ENCODE peak calls at places on chromosomes 16 and 17, in seven cellular contexts. W is gastrocnemius medialis; H is fibroblast of the aortic adventitia; O is CD4-positive, CD25-positive, alpha-beta regulatory T cell; F is IMR-90; T is right atrium auricular region; P is bronchial epithelial cell. L is an unnamed sample.
A peak's percentile ranks its signal among the peaks of the same experiment; 100 is the strongest.

GRCh38 chr16:29736112-29736511 is 9.7 kb downstream of the C16orf54 start:
- DNase-seq in F (no peak), H (no peak), P (no peak), W (no peak), O (no peak), T (no peak), L (no peak)

GRCh38 chr17:27873211-27873610 is 20.0 kb downstream of the LYRM9 start:
- DNase-seq in O (no peak), P (no peak), F (no peak), W (no peak), T (no peak), H (no peak), L (no peak)

GRCh38 chr16:89370081-89370511 is 120.3 kb downstream of the ANKRD11 start:
- DNase-seq in T (no peak), F (peak; percentile 44), P (no peak), O (no peak), H (peak; percentile 46), W (no peak), L (no peak)

GRCh38 chr16:75198135-75198600 is 8.8 kb downstream of the CTRB2 start:
- DNase-seq in P (no peak), T (no peak), H (peak; percentile 86), O (no peak), W (no peak), F (peak; percentile 53), L (no peak)

GRCh38 chr17:43599835-43600234 is 53.7 kb upstream of the ETV4 start:
- DNase-seq in T (no peak), W (no peak), F (peak; percentile 87), H (peak; percentile 89), P (peak; percentile 82), O (no peak), L (no peak)

GRCh38 chr16:9489823-9490467 is 398.5 kb downstream of the HAPSTR1 start:
- DNase-seq in O (no peak), F (no peak), W (no peak), T (peak; percentile 60), H (no peak), P (no peak), L (no peak)

GRCh38 chr16:23701045-23701444 is 12.0 kb downstream of the ERN2 start:
- DNase-seq in F (no peak), T (no peak), O (no peak), H (no peak), P (no peak), W (no peak), L (no peak)

GRCh38 chr17:72425796-72426173 is 305.0 kb downstream of the SOX9 start:
- DNase-seq in T (no peak), P (no peak), H (no peak), W (no peak), F (no peak), O (no peak), L (no peak)

GRCh38 chr17:33551075-33551474 is 258.0 kb upstream of the ASIC2 start:
- DNase-seq in P (no peak), T (no peak), F (no peak), W (no peak), O (no peak), H (no peak), L (no peak)

GRCh38 chr17:68544111-68544510 is 31.9 kb downstream of the PRKAR1A start:
- DNase-seq in F (no peak), T (no peak), O (no peak), W (no peak), P (no peak), H (no peak), L (no peak)

GRCh38 chr17:78818932-78819331 is 21.7 kb downstream of the USP36 start:
- DNase-seq in O (peak; percentile 80), P (no peak), H (no peak), T (no peak), W (no peak), F (no peak), L (peak; percentile 91)

GRCh38 chr17:43975898-43976297 is 22.2 kb upstream of the PYY start:
- DNase-seq in H (no peak), O (no peak), T (no peak), W (no peak), P (no peak), F (no peak), L (no peak)

GRCh38 chr16:66521951-66522771 is 27.8 kb downstream of the TK2 start:
- DNase-seq in T (peak; percentile 65), W (no peak), O (peak; percentile 94), F (peak; percentile 76), H (peak; percentile 27), P (peak; percentile 91), L (peak; percentile 82)

GRCh38 chr16:74468807-74469511 is 47.7 kb upstream of the CLEC18B start:
- DNase-seq in P (no peak), F (no peak), H (no peak), O (no peak), W (no peak), T (no peak), L (no peak)

GRCh38 chr17:34582185-34582900 is 3.0 kb downstream of the TMEM132E start:
- DNase-seq in H (no peak), O (no peak), P (no peak), F (no peak), T (no peak), W (no peak), L (no peak)

GRCh38 chr17:65742433-65743312 is 181.2 kb upstream of the AXIN2 start:
- DNase-seq in W (no peak), T (no peak), F (peak; percentile 87), O (peak; percentile 35), H (peak; percentile 89), P (peak; percentile 79), L (peak; percentile 36)

GRCh38 chr16:51577621-51578303 is 426.7 kb upstream of the SALL1 start:
- DNase-seq in F (peak; percentile 15), P (peak; percentile 98), H (no peak), O (no peak), T (no peak), W (no peak), L (no peak)

GRCh38 chr16:88350922-88351321 is 31.8 kb upstream of the ZNF469 start:
- DNase-seq in W (no peak), O (no peak), T (no peak), P (no peak), F (no peak), H (no peak), L (no peak)

GRCh38 chr16:87380403-87380802 is 3.2 kb downstream of the FBXO31 start:
- DNase-seq in W (no peak), F (no peak), T (no peak), H (no peak), P (no peak), O (no peak), L (no peak)

GRCh38 chr17:69300222-69300621 is 26.7 kb downstream of the ABCA5 start:
- DNase-seq in W (peak; percentile 24), F (no peak), T (no peak), O (no peak), H (no peak), P (no peak), L (no peak)

GRCh38 chr16:30030011-30030685 is 923 bp downstream of the TLCD3B start:
- DNase-seq in W (no peak), H (no peak), P (no peak), O (no peak), F (no peak), T (no peak), L (no peak)

DNA sequence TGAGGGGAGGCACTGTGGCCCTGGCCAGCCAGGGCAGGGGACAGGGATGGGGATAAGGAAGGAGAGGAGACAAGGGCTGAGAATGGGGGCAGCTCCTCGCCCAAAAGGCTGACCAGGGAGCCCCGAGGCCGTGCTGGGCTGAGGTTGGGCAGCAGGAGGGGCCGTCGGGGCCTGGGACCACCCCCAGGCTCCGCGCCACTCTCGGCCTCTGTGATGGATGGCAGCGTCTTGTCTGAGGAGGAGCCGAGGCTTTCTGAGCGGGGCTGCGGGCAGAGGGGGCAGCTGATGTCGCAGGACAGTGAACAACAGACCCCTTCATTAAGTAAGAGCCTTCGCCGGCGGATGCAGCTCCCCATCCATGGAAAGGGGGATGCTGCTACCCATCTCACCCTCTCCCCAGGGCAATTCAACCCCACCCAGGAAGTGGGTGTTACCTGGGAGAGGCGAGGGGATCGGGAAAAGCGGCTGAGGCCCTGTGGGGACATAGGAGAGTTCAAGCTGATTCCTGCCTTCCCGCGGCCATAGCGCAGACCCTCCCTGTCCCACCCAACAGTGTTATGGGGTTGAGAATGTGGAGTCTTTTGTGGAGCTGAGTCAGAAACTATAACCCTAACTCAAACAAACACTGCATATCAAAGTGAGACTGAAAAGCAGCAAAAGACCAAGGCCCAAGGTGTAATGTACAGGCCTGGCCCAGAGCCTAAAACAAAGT is 9.1 kb upstream of the RAB5C start:
- DNase-seq in T (no peak), P (no peak), F (no peak), H (no peak), W (no peak), O (no peak), L (no peak)
- H3K4me3 ChIP-seq in T (no peak overlapping the region), P (no peak overlapping the region), F (no peak overlapping the region), H (no peak overlapping the region), W (no peak overlapping the region), O (no peak overlapping the region), L (no peak overlapping the region)

DNA sequence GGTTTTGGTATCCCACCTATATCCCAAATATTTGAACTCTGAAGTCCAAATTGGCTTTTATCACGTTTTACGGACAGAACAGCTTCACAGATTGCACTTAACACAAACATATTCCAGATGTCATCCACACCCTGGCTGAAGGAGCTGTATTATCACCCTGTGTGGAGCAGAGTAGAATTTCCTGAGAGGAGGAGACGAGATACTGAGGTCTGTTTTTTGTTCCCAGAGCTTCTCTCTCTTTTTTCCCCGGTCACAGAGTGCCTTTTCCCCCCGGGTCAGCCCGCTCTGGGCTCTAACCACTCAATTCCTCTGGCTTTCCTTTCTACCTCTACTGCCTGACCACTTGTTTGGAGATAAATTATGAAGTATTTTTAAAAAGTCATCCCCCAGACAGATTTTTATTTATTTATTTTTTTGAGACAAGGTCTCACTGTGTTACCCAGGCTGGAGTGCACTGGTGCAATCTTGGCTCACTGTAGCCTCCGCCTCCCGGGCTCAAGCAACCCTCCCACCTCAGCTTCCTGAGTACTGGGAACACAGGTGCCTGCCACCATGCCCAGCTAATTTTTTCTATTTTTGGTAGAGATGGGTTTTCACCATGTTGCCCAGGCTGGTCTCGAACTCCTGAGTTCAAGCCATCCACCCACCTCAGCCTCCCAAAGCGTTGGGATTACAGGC is 30.7 kb downstream of the DNAH2 start:
- DNase-seq in T (no peak), F (peak; percentile 30), O (no peak), H (peak; percentile 92), W (no peak), P (no peak), L (no peak)
- H3K4me3 ChIP-seq in T (no peak overlapping the region), F (no peak overlapping the region), O (no peak overlapping the region), H (no peak overlapping the region), W (no peak overlapping the region), P (no peak overlapping the region), L (no peak overlapping the region)

DNA sequence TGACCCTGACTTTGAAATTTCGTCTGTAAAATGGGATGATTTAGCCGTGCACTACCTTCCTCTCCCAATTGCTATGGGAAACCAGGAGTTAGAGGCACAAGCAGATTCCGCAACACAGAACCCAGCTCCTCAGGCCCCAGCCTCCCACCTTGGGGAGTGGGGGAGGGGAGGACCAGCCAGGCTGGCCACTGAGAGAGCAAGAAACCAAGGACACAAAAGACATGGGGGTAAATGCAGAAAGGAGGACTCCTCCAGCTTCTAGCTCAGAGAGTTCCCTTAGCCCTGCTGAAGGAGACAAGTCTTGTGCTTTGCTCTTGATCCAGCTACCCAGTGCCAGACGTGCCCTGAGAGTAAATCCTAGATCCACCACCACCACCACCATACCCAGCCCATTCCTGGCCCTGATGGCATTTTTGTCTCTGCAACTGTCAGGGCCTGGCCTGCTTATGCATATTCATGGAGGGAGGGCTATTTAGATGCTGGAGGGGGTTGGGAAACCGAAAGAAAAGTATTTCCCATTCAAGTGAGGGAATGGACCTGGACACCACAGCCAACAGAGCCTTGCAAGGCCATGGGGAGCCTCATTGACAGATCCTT is 25.9 kb downstream of the PITPNM3 start:
- DNase-seq in T (no peak), H (no peak), F (no peak), W (no peak), O (no peak), P (no peak), L (no peak)
- H3K4me3 ChIP-seq in T (no peak overlapping the region), H (no peak overlapping the region), F (no peak overlapping the region), W (no peak overlapping the region), O (no peak overlapping the region), P (no peak overlapping the region), L (no peak overlapping the region)

GRCh38 chr16:81601601-81602251 is 157.1 kb downstream of the CMIP start:
- DNase-seq in T (no peak), O (no peak), P (no peak), W (no peak), F (peak; percentile 20), H (peak; percentile 60), L (no peak)
- H3K4me3 ChIP-seq in T (no peak overlapping the region), O (no peak overlapping the region), P (no peak overlapping the region), W (no peak overlapping the region), F (no peak overlapping the region), H (no peak overlapping the region), L (no peak overlapping the region)

L was measured in Jurkat, Clone E6-1.